ENCODE peak calls at places on chromosome 10, in five cellular contexts. S, J, H, G and R are unnamed samples. For H3K9me3, the result is how much of the 10 kb centered on the place peaks cover.

GRCh38 chr10:132702601-132703304 is 83.2 kb downstream of the NKX6-2 start:
- DNase-seq in S (no peak), J (no peak), H (no peak), G (peak), R (no peak)

GRCh38 chr10:27646194-27646593 is 99.4 kb downstream of the MKX start:
- DNase-seq in S (peak), J (no peak), H (no peak), G (no peak), R (no peak)

GRCh38 chr10:103659674-103660363 is 166.3 kb downstream of the NEURL1 start:
- DNase-seq in S (peak), J (no peak), H (peak), G (no peak), R (no peak)

GRCh38 chr10:75392744-75393143 is 8.8 kb downstream of the ZNF503 start:
- DNase-seq in S (no peak), J (no peak), H (no peak), G (no peak), R (no peak)

GRCh38 chr10:118106426-118106825 is 59.7 kb upstream of the RAB11FIP2 start:
- DNase-seq in S (peak), J (peak), H (peak), G (no peak), R (no peak)

GRCh38 chr10:129241461-129241860 is 225.6 kb upstream of the MGMT start:
- DNase-seq in S (no peak), J (no peak), H (no peak), G (no peak), R (no peak)

GRCh38 chr10:119149157-119149556 is 16.4 kb downstream of the SFXN4 start:
- DNase-seq in S (no peak), J (no peak), H (no peak), G (no peak), R (no peak)

GRCh38 chr10:110912374-110912773 is 6.6 kb downstream of the BBIP1 start:
- DNase-seq in S (peak), J (no peak), H (peak), G (no peak), R (no peak)

GRCh38 chr10:3397231-3397630 is 224.6 kb upstream of the PITRM1 start:
- DNase-seq in S (peak), J (no peak), H (no peak), G (no peak), R (no peak)

GRCh38 chr10:124384591-124385190 is 34.0 kb downstream of the OAT start:
- DNase-seq in S (no peak), J (no peak), H (no peak), G (no peak), R (no peak)

GRCh38 chr10:19847321-19847720 is 31.1 kb downstream of the PLXDC2 start:
- DNase-seq in S (peak), J (no peak), H (peak), G (no peak), R (no peak)

GRCh38 chr10:92990615-92991014 is 70.0 kb upstream of the CYP26C1 start:
- DNase-seq in S (peak), J (no peak), H (peak), G (no peak), R (no peak)

GRCh38 chr10:33478675-33479125 is 144.2 kb upstream of the NRP1 start:
- DNase-seq in S (no peak), J (no peak), H (no peak), G (no peak), R (no peak)

GRCh38 chr10:19168584-19168983 is 120.0 kb downstream of the MALRD1 start:
- DNase-seq in S (no peak), J (no peak), H (no peak), G (peak), R (peak)

GRCh38 chr10:15419279-15419874 is 48.3 kb upstream of the FAM171A1 start:
- DNase-seq in S (peak), J (no peak), H (peak), G (no peak), R (peak)

GRCh38 chr10:132876131-132876860 is 66.1 kb downstream of the CFAP46 start:
- DNase-seq in S (no peak), J (no peak), H (no peak), G (no peak), R (no peak)

GRCh38 chr10:45425628-45426563 is 51.9 kb downstream of the ALOX5 start:
- DNase-seq in S (no peak), J (no peak), H (no peak), G (no peak), R (no peak)

GRCh38 chr10:114022292-114022691 is 21.4 kb upstream of the ADRB1 start:
- DNase-seq in S (no peak), J (no peak), H (peak), G (no peak), R (no peak)

GRCh38 chr10:49351669-49352068 is 44.2 kb downstream of the DRGX start:
- DNase-seq in S (no peak), J (no peak), H (no peak), G (no peak), R (no peak)
- H2BK15ac ChIP-seq in S (no peak), J (no peak), H (no peak), G (no peak), R (no peak)

GRCh38 chr10:25050402-25050801 is 34.0 kb downstream of the THNSL1 start:
- DNase-seq in S (no peak), J (no peak), H (no peak), G (no peak), R (no peak)
- H3K14ac ChIP-seq in S (no peak), J (no peak), H (no peak), G (no peak), R (no peak)

DNA sequence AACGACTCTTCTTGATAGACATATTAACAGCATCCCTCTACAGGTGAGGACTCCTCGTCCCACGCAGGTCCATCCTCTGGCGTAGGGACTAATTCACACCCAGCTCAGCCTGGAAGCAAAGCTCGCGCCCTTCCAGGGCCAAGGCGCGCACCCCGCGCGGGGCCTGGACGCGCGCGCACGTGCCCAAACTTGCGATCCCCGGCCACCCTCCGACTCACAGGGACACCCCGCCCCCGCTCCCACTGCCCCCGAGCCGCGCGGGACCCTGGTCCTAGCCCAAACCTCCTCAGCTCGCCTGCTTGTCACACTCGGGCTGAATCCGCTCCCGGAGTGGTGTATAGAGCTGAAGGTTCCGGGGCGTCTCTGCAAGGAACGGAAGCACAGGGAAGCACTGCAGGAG is 76.9 kb downstream of the ZNF248 start:
- DNase-seq in S (no peak), J (no peak), H (no peak), G (no peak), R (no peak)
- H3K9me3 ChIP-seq in S (under half), J (half or more), H (under half), G (half or more), R (under half)

DNA sequence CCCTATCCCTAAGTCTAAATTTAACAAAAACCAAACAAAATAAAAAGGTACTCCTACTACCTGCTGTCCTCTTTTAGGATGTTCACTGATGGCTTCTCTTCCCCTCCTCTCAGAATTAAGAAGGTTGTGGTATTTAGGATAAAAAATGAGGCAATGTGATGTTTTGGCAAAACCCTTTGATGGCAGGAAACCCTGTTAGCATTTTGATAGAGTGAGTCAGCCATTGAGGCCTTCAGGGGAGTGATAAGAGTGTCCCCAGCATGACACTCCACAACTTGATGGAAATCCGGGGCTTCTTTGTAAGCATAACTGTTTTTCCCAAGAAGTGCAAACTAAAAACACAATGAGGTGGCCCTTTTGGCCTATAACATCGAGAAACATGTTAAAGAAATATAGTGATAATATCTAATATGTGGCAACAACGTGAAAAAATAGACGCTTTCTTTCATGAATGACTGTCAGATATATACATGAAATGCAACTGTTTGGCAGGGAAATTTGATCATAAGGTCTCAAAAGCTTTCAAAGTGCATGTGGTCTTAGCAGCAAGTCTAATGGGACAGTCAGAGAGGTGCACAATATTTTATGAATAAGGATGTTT is 55.0 kb downstream of the PRTFDC1 start:
- DNase-seq in S (peak), J (no peak), H (peak), G (no peak), R (no peak)
- H2BK15ac ChIP-seq in S (no peak), J (no peak), H (no peak), G (no peak), R (no peak)

GRCh38 chr10:78260675-78261074 is 227.0 kb downstream of the RPS24 start:
- DNase-seq in S (no peak), J (no peak), H (no peak), G (no peak), R (no peak)

GRCh38 chr10:78260141-78260540 is 226.5 kb downstream of the RPS24 start:
- DNase-seq in S (peak), J (no peak), H (peak), G (no peak), R (no peak)

GRCh38 chr10:78259394-78259793 is 225.7 kb downstream of the RPS24 start:
- DNase-seq in S (no peak), J (no peak), H (no peak), G (no peak), R (no peak)

GRCh38 chr10:78255796-78256638 is 222.4 kb downstream of the RPS24 start:
- DNase-seq in S (peak), J (peak), H (peak), G (no peak), R (no peak)

DNA sequence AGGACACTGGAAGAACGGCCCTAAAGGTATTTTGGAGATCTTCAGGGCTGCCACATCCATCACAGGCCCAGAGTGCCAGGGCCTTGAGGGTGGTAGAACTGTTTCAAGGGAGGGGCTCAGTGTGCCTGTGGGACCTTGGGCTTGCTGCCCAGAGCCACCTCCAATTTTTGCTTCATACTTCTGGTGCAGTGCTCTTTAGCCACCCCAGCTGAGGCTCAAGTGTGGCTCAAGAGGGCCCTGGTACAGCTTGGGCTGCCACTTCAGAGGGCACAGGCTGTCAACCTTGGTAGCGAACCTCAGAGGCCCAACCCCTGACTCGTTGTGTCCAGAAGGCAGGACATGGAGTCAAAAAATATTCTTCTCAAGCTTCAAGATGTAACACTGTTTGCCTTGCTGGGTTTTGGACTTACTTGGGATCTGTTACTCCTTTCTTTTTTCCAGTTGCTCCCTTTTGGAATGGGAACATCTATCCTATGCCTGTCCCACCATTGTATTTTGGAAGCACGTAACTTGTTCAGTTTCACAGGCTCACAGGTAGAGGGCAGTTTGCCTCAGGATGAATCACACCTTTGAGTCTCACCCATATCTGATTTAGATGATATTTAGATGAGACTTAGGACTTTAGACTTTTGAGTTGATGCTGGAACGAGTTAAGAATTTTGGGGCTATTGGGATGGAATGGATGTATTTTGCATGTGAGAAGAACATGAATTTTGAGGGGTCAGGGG is 224.8 kb downstream of the RPS24 start:
- DNase-seq in S (no peak), J (no peak), H (no peak), G (no peak), R (no peak)
- H3K14ac ChIP-seq in S (peak), J (no peak), H (no peak), G (no peak), R (no peak)

GRCh38 chr10:131087464-131088215 is 223.9 kb downstream of the TCERG1L start:
- DNase-seq in S (no peak), J (no peak), H (no peak), G (no peak), R (no peak)

GRCh38 chr10:131084791-131085585 is 226.5 kb downstream of the TCERG1L start:
- DNase-seq in S (no peak), J (no peak), H (no peak), G (no peak), R (no peak)

GRCh38 chr10:131085586-131085860 is 226.0 kb downstream of the TCERG1L start:
- DNase-seq in S (no peak), J (no peak), H (no peak), G (no peak), R (no peak)

GRCh38 chr10:131086511-131086910 is 225.0 kb downstream of the TCERG1L start:
- DNase-seq in S (no peak), J (no peak), H (no peak), G (no peak), R (no peak)

DNA sequence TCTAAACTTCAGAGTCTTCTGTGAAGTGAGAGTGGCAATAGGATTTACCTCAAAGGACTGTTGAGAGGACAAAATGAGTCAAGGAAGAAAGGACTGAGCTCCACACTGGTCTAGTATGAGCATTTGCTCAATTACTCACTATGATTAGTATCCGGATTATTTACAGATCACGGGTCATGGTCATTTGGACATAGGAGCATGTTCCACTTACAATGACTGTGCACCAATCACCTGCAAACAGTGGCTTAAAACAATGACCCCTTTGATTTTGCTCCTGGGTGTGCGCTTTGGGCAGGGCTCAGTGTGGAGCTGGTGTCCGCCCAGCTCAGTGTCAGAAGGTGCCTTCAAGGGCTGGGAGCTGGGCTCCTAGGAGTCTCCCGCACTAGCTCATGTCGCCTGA is 225.4 kb downstream of the TCERG1L start:
- DNase-seq in S (no peak), J (no peak), H (no peak), G (no peak), R (no peak)
- H3K9me3 ChIP-seq in S (half or more), J (under half), H (under half), G (under half), R (under half)

GRCh38 chr10:72127571-72127970 is 39.2 kb upstream of the SPOCK2 start:
- DNase-seq in S (no peak), J (no peak), H (no peak), G (no peak), R (no peak)
- H2BK15ac ChIP-seq in S (no peak), J (no peak), H (no peak), G (no peak), R (no peak)

GRCh38 chr10:91340613-91341362 is 69.4 kb upstream of the HECTD2 start:
- DNase-seq in S (peak), J (no peak), H (peak), G (no peak), R (no peak)

GRCh38 chr10:91345716-91346115 is 64.4 kb upstream of the HECTD2 start:
- DNase-seq in S (peak), J (no peak), H (no peak), G (no peak), R (no peak)

GRCh38 chr10:91343010-91343409 is 67.1 kb upstream of the HECTD2 start:
- DNase-seq in S (no peak), J (no peak), H (no peak), G (no peak), R (no peak)

GRCh38 chr10:91347529-91347928 is 62.6 kb upstream of the HECTD2 start:
- DNase-seq in S (peak), J (no peak), H (no peak), G (no peak), R (no peak)

GRCh38 chr10:91344117-91344856 is 65.9 kb upstream of the HECTD2 start:
- DNase-seq in S (no peak), J (no peak), H (no peak), G (no peak), R (no peak)
- H3K14ac ChIP-seq in S (no peak), J (no peak), H (no peak), G (no peak), R (no peak)

GRCh38 chr10:5168897-5169296 is 16.1 kb downstream of the AKR1C8 start:
- DNase-seq in S (no peak), J (no peak), H (no peak), G (no peak), R (no peak)
- H3K9me3 ChIP-seq in S (under half), J (under half), H (under half), G (under half), R (under half)

DNA sequence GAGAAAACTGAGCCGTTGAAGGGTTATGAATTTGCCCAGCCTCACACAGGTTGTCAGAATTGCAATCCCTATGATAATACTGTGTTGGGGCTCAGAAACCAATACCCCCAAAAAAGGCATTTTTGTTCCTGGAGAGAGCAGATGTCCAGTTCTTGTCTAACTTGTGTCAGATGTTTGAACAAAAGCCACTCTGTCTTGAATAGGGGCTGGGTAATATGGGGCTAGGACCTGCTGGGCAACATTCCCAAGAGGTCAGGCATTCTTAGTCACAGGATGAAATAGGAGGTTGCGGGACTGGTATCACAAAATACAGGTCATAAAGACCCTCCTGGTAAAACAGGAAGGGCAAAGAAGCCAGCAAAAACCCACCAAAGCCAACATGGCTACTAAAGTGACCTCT is 482.1 kb downstream of the IPMK start:
- DNase-seq in S (no peak), J (no peak), H (no peak), G (no peak), R (no peak)
- H2BK15ac ChIP-seq in S (no peak), J (no peak), H (no peak), G (no peak), R (no peak)